ENCODE peak calls at places on chromosomes 11 and 22, in five cellular contexts. Z is IMR-90, M is GM06990, X is neuronal stem cell, S is transverse colon. L is an unnamed sample.

GRCh38 chr11:112320668-112321067 is 60.0 kb upstream of the PLET1 start:
- DNase-seq in Z (peak; percentile 89), M (no peak), X (no peak), S (peak; percentile 68), L (no peak)

GRCh38 chr22:39179401-39179827 is 26.9 kb upstream of the CBX7 start:
- DNase-seq in Z (no peak), M (no peak), X (no peak), S (no peak), L (no peak)

GRCh38 chr22:49212002-49212401 is 615.7 kb downstream of the BRD1 start:
- DNase-seq in Z (no peak), M (no peak), X (no peak), S (no peak), L (no peak)

GRCh38 chr11:86099727-86100320 is 30.9 kb upstream of the PICALM start:
- DNase-seq in Z (peak; percentile 71), M (no peak), X (no peak), S (peak; percentile 28), L (no peak)

GRCh38 chr11:113419426-113420003 is 31.9 kb downstream of the ANKK1 start:
- DNase-seq in Z (no peak), M (no peak), X (no peak), S (no peak), L (no peak)

GRCh38 chr11:28616566-28616965 is 508.4 kb downstream of the METTL15 start:
- DNase-seq in Z (no peak), M (no peak), X (no peak), S (no peak), L (no peak)

GRCh38 chr11:117673561-117673960 is 123.5 kb downstream of the DSCAML1 start:
- DNase-seq in Z (no peak), M (no peak), X (no peak), S (no peak), L (no peak)

GRCh38 chr11:100682247-100682969 is 4.7 kb upstream of the ARHGAP42 start:
- DNase-seq in Z (peak; percentile 46), M (no peak), X (no peak), S (no peak), L (no peak)

GRCh38 chr11:34356130-34356529 is 1.7 kb downstream of the ABTB2 start:
- DNase-seq in Z (no peak), M (no peak), X (no peak), S (no peak), L (no peak)

DNA sequence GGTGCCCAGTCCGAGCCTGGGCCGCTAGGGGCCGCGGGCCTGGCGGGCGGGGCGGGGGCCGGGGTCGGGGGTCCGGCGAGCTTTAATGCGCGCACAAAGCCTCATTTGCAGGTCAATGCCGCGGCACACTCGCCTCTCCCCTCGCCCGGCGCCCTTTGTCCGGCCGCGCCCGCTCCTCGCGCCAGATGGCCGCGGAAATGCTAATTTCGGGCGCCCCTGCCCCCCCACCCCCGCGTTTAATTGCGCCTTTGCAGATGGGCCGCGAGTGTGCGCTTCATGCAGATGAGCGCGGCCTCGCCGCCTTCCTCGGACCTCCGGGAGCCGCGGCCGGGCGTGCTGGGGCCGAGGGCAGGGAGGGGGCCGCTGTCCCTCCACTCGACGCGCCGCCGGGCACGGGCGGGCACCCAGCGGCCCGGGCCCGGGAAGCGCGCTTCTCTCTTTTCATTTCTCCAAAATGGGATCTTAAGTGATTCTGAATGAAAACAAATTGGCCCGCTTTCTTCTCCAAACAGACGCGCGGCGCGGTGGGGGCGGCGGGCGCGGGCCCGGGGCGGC is 23.1 kb downstream of the CDKN1C start:
- DNase-seq in Z (no peak), M (no peak), X (no peak), S (no peak), L (no peak)
- H3K27me3 ChIP-seq in Z (peaks cover 65% of the 10 kb centered on the region), M (no peaks in the 10 kb centered on the region), X (peaks cover 29% of the 10 kb centered on the region), S (peaks cover 42% of the 10 kb centered on the region), L (no peaks in the 10 kb centered on the region)

GRCh38 chr11:81870066-81870412 is 863.6 kb downstream of the FAM181B start:
- DNase-seq in Z (no peak), M (no peak), X (no peak), S (no peak), L (no peak)
- H3K4me3 ChIP-seq in Z (no peak overlapping the region), M (peak overlapping the region; percentile 16), X (no peak overlapping the region), S (no peak overlapping the region), L (peak overlapping the region; percentile 47)

GRCh38 chr11:126890561-126890960 is 110.0 kb downstream of the KIRREL3 start:
- DNase-seq in Z (no peak), M (no peak), X (no peak), S (no peak), L (no peak)

GRCh38 chr11:126888126-126888712 is 112.4 kb downstream of the KIRREL3 start:
- DNase-seq in Z (no peak), M (no peak), X (no peak), S (no peak), L (no peak)

GRCh38 chr11:126886085-126886484 is 114.5 kb downstream of the KIRREL3 start:
- DNase-seq in Z (no peak), M (no peak), X (no peak), S (no peak), L (no peak)

GRCh38 chr11:126884192-126884973 is 116.2 kb downstream of the KIRREL3 start:
- DNase-seq in Z (no peak), M (no peak), X (no peak), S (no peak), L (no peak)

DNA sequence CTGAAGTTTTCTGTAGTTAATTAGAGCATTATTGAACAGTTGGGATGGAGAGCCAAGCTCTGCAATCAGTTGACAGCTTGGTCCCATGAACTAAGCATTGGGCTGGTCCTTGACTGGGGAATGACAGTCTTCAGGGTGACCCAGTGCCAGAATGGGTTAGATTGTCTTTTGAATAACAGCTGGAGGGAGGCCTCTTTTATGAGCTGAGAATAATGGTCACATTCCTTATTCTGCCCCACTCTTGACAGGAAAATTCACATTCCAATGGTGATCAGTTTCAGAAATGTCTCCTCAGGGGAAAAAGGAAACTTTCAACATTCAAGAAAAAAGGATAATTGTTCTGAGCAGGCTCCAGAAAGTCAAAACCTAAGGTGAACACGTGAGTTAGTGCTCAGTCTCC is 113.9 kb downstream of the KIRREL3 start:
- DNase-seq in Z (no peak), M (no peak), X (no peak), S (no peak), L (no peak)
- H3K27me3 ChIP-seq in Z (no peaks in the 10 kb centered on the region), M (no peaks in the 10 kb centered on the region), X (no peaks in the 10 kb centered on the region), S (no peaks in the 10 kb centered on the region), L (no peaks in the 10 kb centered on the region)

GRCh38 chr22:37283393-37283937 is 1.2 kb downstream of the CYTH4 start:
- DNase-seq in Z (no peak), M (no peak), X (no peak), S (peak; percentile 62), L (peak; percentile 73)

GRCh38 chr22:37281646-37282384 is 493 bp upstream of the CYTH4 start:
- DNase-seq in Z (no peak), M (no peak), X (no peak), S (no peak), L (no peak)

GRCh38 chr22:37280718-37281117 is 1.6 kb upstream of the CYTH4 start:
- DNase-seq in Z (no peak), M (no peak), X (no peak), S (no peak), L (no peak)

GRCh38 chr22:37281195-37281594 is 1.1 kb upstream of the CYTH4 start:
- DNase-seq in Z (no peak), M (no peak), X (no peak), S (no peak), L (no peak)

GRCh38 chr22:37282385-37282677 is at the start of gene CYTH4:
- DNase-seq in Z (no peak), M (peak; percentile 62), X (no peak), S (peak; percentile 80), L (peak; percentile 64)
- H3K4me3 ChIP-seq in Z (no peak within 1 kb of the TSS), M (peak within 1 kb of the TSS; percentile 74), X (no peak within 1 kb of the TSS), S (peak within 1 kb of the TSS; percentile 52), L (peak within 1 kb of the TSS; percentile 89)

L was measured in CD8-positive, alpha-beta memory T cell.